ENCODE peak calls at places on chromosomes 12 and 14, in four cellular contexts. F is substantia nigra; U is stimulated activated effector memory CD8-positive, alpha-beta T cell treated with anti-CD3 and anti-CD28 coated beads, Interleukin-12 subunit alpha, Interleukin-12 subunit beta, amount 100 ng/mL, for 72 hours; I is left lobe of liver. X is an unnamed sample.

GRCh38 chr12:93698307-93699092 is 21.3 kb downstream of the CRADD start:
- DNase-seq in F (no peak), I (no peak), U (no peak), X (no peak)

GRCh38 chr12:10212623-10213131 is at the start of gene GABARAPL1:
- DNase-seq in U (peak; percentile 69), F (peak; percentile 60), I (peak; percentile 92), X (peak; percentile 69)

GRCh38 chr12:1805441-1806081 is 14.8 kb upstream of the LRTM2 start:
- DNase-seq in U (no peak), I (no peak), F (no peak), X (no peak)

GRCh38 chr12:113292091-113292490 is 42.8 kb downstream of the SLC8B1 start:
- DNase-seq in F (no peak), U (no peak), I (no peak), X (no peak)

GRCh38 chr14:48970995-48971394 is 615.2 kb downstream of the RPS29 start:
- DNase-seq in U (no peak), I (no peak), F (no peak), X (no peak)

GRCh38 chr12:120485914-120486881 is 9.7 kb upstream of the DYNLL1 start:
- DNase-seq in U (no peak), I (no peak), F (no peak), X (no peak)

GRCh38 chr14:89356927-89357326 is 60.1 kb downstream of the FOXN3 start:
- DNase-seq in U (no peak), I (no peak), F (no peak), X (no peak)

GRCh38 chr14:22190411-22191191 is 398.4 kb downstream of the DAD1 start:
- DNase-seq in I (no peak), U (no peak), F (no peak), X (no peak)

GRCh38 chr12:124499873-124500231 is 67.6 kb downstream of the NCOR2 start:
- DNase-seq in F (no peak), U (no peak), I (no peak), X (no peak)

GRCh38 chr12:124512667-124513296 is 54.6 kb downstream of the NCOR2 start:
- DNase-seq in I (no peak), U (no peak), F (peak; percentile 60), X (no peak)

GRCh38 chr14:102993523-102993922 is 63.8 kb downstream of the CDC42BPB start:
- DNase-seq in U (no peak), I (no peak), F (no peak), X (no peak)

GRCh38 chr12:93381183-93381975 is 3.7 kb downstream of the NUDT4 start:
- DNase-seq in F (no peak), I (no peak), U (no peak), X (no peak)

GRCh38 chr14:104665663-104666522 is 23.5 kb upstream of the INF2 start:
- DNase-seq in U (no peak), I (no peak), F (peak; percentile 72), X (no peak)

GRCh38 chr12:50620050-50620974 is 115.5 kb downstream of the DIP2B start:
- DNase-seq in F (no peak), I (no peak), U (no peak), X (no peak)

GRCh38 chr12:18864900-18865561 is 127.1 kb downstream of the CAPZA3 start:
- DNase-seq in F (no peak), I (no peak), U (no peak), X (no peak)

GRCh38 chr14:63448841-63449240 is 94.3 kb downstream of the PPP2R5E start:
- DNase-seq in U (no peak), I (no peak), F (no peak), X (no peak)

GRCh38 chr12:87827638-87828264 is 201.4 kb downstream of the C12orf50 start:
- DNase-seq in F (no peak), I (no peak), U (no peak), X (no peak)

GRCh38 chr12:122371475-122372045 is 50.9 kb downstream of the CLIP1 start:
- DNase-seq in U (no peak), F (no peak), I (no peak), X (no peak)

GRCh38 chr14:55297611-55298323 is 26.5 kb downstream of the FBXO34 start:
- DNase-seq in F (no peak), U (no peak), I (no peak), X (no peak)

GRCh38 chr14:85599939-85600338 is 70.0 kb downstream of the FLRT2 start:
- DNase-seq in I (no peak), U (no peak), F (no peak), X (no peak)

GRCh38 chr14:86072134-86072894 is 542.4 kb downstream of the FLRT2 start:
- DNase-seq in U (no peak), F (no peak), I (no peak), X (no peak)

GRCh38 chr14:74763803-74764531 is 851 bp downstream of the YLPM1 start:
- DNase-seq in U (no peak), F (no peak), I (no peak), X (no peak)

GRCh38 chr12:47938093-47938492 is 25.3 kb upstream of the TMEM106C start:
- DNase-seq in I (no peak), F (no peak), U (no peak), X (no peak)

GRCh38 chr12:52566847-52567291 is 6.8 kb downstream of the KRT74 start:
- DNase-seq in I (no peak), F (no peak), U (peak; percentile 7), X (no peak)

GRCh38 chr14:101225116-101225728 is 321.7 kb upstream of the RTL1 start:
- DNase-seq in F (no peak), U (no peak), I (peak; percentile 35), X (no peak)